ENCODE peak calls at places on chromosome 16, in four cellular contexts. W, B, Z and M are unnamed samples.

GRCh38 chr16:86038923-86039310 is 140.0 kb downstream of the IRF8 start:
- DNase-seq in Z (no peak), W (no peak), B (no peak), M (no peak)

GRCh38 chr16:26809461-26809860 is 257.3 kb upstream of the C16orf82 start:
- DNase-seq in B (no peak), Z (no peak), W (no peak), M (no peak)

GRCh38 chr16:28910046-28911031 is 14.7 kb downstream of the RABEP2 start:
- DNase-seq in Z (no peak), B (no peak), W (no peak), M (no peak)

GRCh38 chr16:75304521-75305363 is 53.3 kb upstream of the BCAR1 start:
- DNase-seq in Z (peak), B (no peak), W (peak), M (no peak)

GRCh38 chr16:49019081-49019633 is 262.5 kb downstream of the CBLN1 start:
- DNase-seq in Z (no peak), W (no peak), B (no peak), M (no peak)

GRCh38 chr16:85916141-85916890 is 17.4 kb downstream of the IRF8 start:
- DNase-seq in Z (peak), W (no peak), B (no peak), M (no peak)

GRCh38 chr16:6643083-6643686 is 689.5 kb upstream of the RBFOX1 start:
- DNase-seq in Z (peak), W (peak), B (peak), M (peak)

GRCh38 chr16:56246051-56246817 is 54.9 kb downstream of the GNAO1 start:
- DNase-seq in W (no peak), B (no peak), Z (peak), M (peak)

GRCh38 chr16:85994492-85995433 is 95.8 kb downstream of the IRF8 start:
- DNase-seq in Z (no peak), B (no peak), W (no peak), M (no peak)

GRCh38 chr16:3012828-3013420 is at the start of gene CLDN9:
- DNase-seq in Z (no peak), B (no peak), W (no peak), M (no peak)

GRCh38 chr16:49748322-49748721 is 107.6 kb downstream of the ZNF423 start:
- DNase-seq in W (no peak), Z (no peak), B (no peak), M (no peak)

GRCh38 chr16:23348579-23349469 is 46.7 kb downstream of the SCNN1B start:
- DNase-seq in W (no peak), B (no peak), Z (no peak), M (no peak)

GRCh38 chr16:31641279-31641678 is 113.6 kb downstream of the AHSP start:
- DNase-seq in W (no peak), B (no peak), Z (no peak), M (no peak)

GRCh38 chr16:86243571-86244154 is 266.7 kb upstream of the FOXF1 start:
- DNase-seq in Z (no peak), B (no peak), W (no peak), M (no peak)

GRCh38 chr16:82605076-82605475 is 21.7 kb upstream of the CDH13 start:
- DNase-seq in B (no peak), Z (no peak), W (no peak), M (no peak)

GRCh38 chr16:23974223-23974622 is 138.4 kb downstream of the PRKCB start:
- DNase-seq in W (no peak), B (no peak), Z (no peak), M (no peak)

GRCh38 chr16:63617047-63617989 is 1504.5 kb downstream of the CDH11 start:
- DNase-seq in W (no peak), B (no peak), Z (no peak), M (peak)
- TF ChIP-seq NFIC in W (no peak), B (no peak), Z (no peak), M (no peak)

GRCh38 chr16:73846292-73846849 is 450.2 kb upstream of the PSMD7 start:
- DNase-seq in Z (no peak), B (no peak), W (no peak), M (peak)

DNA sequence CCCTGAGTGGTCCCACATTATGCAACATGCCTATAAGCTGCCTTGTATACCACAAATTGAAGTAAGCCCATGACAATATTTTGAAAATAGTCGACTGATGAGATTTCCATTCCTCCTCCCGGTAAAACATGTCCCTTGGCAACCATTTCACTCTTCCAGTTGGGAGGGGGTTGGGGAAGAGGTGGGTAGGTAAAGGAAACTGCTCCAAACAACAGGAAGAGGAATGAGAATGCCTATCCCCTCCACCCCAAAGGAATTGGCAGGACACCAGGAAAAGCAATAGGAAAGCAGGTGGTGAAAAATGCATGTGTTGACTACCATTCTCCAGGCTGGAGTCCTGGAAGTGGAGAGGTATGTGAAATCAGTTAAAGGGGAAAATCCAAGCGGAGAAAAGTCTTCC is 455.9 kb upstream of the PSMD7 start:
- DNase-seq in Z (no peak), B (no peak), W (no peak), M (no peak)
- TF ChIP-seq NFIC in Z (no peak), B (no peak), W (no peak), M (no peak)

GRCh38 chr16:87303431-87303930 is 13.7 kb downstream of the C16orf95 start:
- DNase-seq in B (no peak), W (peak), Z (peak), M (no peak)
- TF ChIP-seq NFIC in B (no peak), W (no peak), Z (no peak), M (no peak)

GRCh38 chr16:69309316-69309715 is 1.8 kb upstream of the VPS4A start:
- DNase-seq in B (no peak), W (no peak), Z (no peak), M (no peak)

GRCh38 chr16:69311115-69311532 is at the start of gene VPS4A:
- DNase-seq in B (peak), W (peak), Z (peak), M (peak)

GRCh38 chr16:69313469-69313868 is 2.3 kb downstream of the VPS4A start:
- DNase-seq in B (no peak), W (no peak), Z (no peak), M (no peak)

GRCh38 chr16:69310479-69311114 is 553 bp upstream of the VPS4A start:
- DNase-seq in Z (no peak), W (no peak), B (no peak), M (no peak)

DNA sequence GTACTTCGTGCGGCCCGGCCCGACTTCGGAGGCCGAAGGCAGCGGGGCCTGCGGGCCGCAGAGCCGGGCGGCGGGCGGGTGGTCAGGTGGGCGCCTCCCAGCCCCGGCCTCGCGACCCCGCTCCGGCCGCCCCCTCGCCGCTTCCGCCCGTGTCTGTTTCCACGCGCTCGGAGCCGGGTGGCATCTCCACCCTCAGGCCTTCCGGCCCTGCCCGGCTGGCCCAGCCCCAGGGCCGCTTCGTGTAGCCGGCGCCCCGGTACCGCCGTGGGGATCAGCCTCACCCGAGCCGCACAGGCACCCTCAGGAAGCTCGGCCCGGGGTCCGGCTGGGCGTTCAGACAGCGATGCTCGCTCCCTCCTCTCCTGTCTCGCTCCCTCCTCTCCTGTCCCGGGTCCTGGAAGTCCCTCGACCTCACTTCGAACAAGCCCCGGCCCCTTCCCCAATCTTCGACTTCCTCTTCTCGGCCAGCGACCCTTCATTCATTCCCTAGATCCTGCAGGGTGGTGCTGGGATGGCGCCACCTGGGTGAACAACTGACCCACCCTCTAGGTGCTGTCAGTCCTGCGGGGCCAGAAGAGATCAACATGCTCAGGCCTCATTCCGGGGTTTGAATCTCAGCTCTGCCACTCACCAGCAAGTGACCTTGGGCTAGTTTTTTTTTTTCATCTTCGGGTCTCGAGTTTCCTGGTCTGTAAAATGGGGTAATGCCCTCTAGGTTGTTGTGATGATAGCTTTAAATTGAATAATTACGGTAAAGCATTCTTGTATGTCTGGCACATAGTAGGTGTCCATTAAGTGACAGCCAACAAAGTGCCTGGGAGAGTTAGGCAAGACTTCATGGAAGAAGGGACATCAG is 611 bp downstream of the VPS4A start:
- DNase-seq in B (no peak), Z (peak), W (no peak), M (peak)
- TF ChIP-seq NFIC in B (no peak), Z (no peak), W (no peak), M (no peak)

GRCh38 chr16:46974352-46974751 is 878 bp upstream of the DNAJA2 start:
- DNase-seq in Z (peak), B (peak), W (peak), M (peak)
- TF ChIP-seq NFIC in Z (no peak), B (no peak), W (no peak), M (no peak)

DNA sequence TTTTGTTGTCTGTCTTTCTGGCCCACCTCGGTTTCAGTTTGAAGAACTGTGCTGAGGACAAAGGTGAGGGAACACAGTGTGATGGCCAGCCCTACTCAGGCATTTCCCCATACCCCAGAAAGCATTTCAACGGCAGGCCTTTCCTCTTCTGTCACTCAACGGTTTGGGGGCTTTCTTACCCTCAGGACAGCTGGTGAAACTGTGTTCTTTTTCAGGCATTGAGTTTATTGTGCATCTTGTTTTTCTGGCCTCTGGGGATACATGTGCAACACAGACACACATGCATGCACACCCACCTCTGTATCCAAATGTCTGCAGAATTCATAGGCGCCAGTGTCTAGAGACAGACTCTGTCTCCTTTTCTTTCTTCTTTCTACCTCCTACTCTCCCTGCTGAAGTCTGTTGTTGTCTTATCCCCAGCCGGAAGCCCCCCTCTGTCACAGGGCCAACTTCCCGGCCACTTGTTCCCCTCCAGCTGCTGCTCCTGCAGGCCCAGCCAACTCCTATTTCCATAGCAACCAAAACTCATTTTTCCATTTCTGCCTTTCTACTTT is 17.0 kb downstream of the CHD9 start:
- DNase-seq in Z (no peak), B (no peak), W (no peak), M (peak)
- TF ChIP-seq NFIC in Z (no peak), B (peak), W (no peak), M (peak)